ENCODE peak calls at places on chromosomes 7 and 10, in eight cellular contexts. T is cardiac muscle cell; O is gastrocnemius medialis; E is Panc1; I is CD4-positive, alpha-beta memory T cell; N is mesenchymal stem cell; B is BE2C; L is heart left ventricle. W is an unnamed sample. For H3K4me1, the result is how much of the 10 kb centered on the place peaks cover.

GRCh38 chr10:18195060-18195799 is 55.0 kb downstream of the CACNB2 start:
- DNase-seq in T (peak), O (no peak), E (no peak), I (no peak), N (peak), B (no peak), L (no peak), W (no peak)

GRCh38 chr7:95478139-95479037 is 7.4 kb upstream of the ASB4 start:
- DNase-seq in T (peak), O (no peak), E (no peak), I (no peak), N (no peak), B (peak), L (no peak), W (no peak)

GRCh38 chr7:1460757-1461639 is 1.7 kb upstream of the MICALL2 start:
- DNase-seq in T (peak), O (peak), E (no peak), I (no peak), N (peak), B (no peak), L (no peak), W (no peak)

GRCh38 chr7:129832282-129832681 is 120.5 kb downstream of the UBE2H start:
- DNase-seq in T (no peak), O (no peak), E (no peak), I (no peak), N (no peak), B (no peak), L (no peak), W (no peak)

GRCh38 chr7:27147211-27148030 is at the start of gene HOXA6:
- DNase-seq in T (no peak), O (no peak), E (no peak), I (no peak), N (no peak), B (peak), L (peak), W (no peak)

GRCh38 chr10:103879831-103880230 is 24.5 kb upstream of the SH3PXD2A start:
- DNase-seq in T (no peak), O (no peak), E (no peak), I (no peak), N (no peak), B (no peak), L (no peak), W (no peak)

GRCh38 chr7:15305002-15305600 is 256.7 kb downstream of the AGMO start:
- DNase-seq in T (peak), O (no peak), E (peak), I (no peak), N (peak), B (peak), L (no peak), W (no peak)

GRCh38 chr7:112782498-112782897 is 7.7 kb downstream of the TMEM168 start:
- DNase-seq in T (no peak), O (no peak), E (no peak), I (no peak), N (no peak), B (no peak), L (no peak), W (no peak)

GRCh38 chr7:46369933-46370654 is 449.0 kb upstream of the IGFBP3 start:
- DNase-seq in T (peak), O (no peak), E (no peak), I (no peak), N (no peak), B (no peak), L (no peak), W (no peak)

GRCh38 chr10:91682912-91683311 is 50.0 kb upstream of the PPP1R3C start:
- DNase-seq in T (no peak), O (no peak), E (no peak), I (no peak), N (peak), B (no peak), L (no peak), W (no peak)

GRCh38 chr10:118917701-118918100 is 111.8 kb upstream of the NANOS1 start:
- DNase-seq in T (no peak), O (no peak), E (no peak), I (no peak), N (no peak), B (no peak), L (no peak), W (no peak)

GRCh38 chr10:17006631-17007161 is 122.9 kb downstream of the CUBN start:
- DNase-seq in T (peak), O (no peak), E (no peak), I (no peak), N (peak), B (no peak), L (no peak), W (no peak)

GRCh38 chr7:142557971-142558582 is 191.2 kb upstream of the PRSS1 start:
- DNase-seq in T (peak), O (no peak), E (no peak), I (peak), N (no peak), B (peak), L (no peak), W (peak)

GRCh38 chr7:30804078-30804661 is 33.0 kb downstream of the MINDY4 start:
- DNase-seq in T (peak), O (no peak), E (no peak), I (no peak), N (peak), B (no peak), L (no peak), W (no peak)
- H3K4me1 ChIP-seq in T (under half), O (under half), E (under half), I (under half), N (under half), B (under half), L (half or more), W (under half)

GRCh38 chr7:100167912-100168323 is 499 bp downstream of the GAL3ST4 start:
- DNase-seq in T (peak), O (no peak), E (no peak), I (no peak), N (peak), B (no peak), L (no peak), W (no peak)

GRCh38 chr7:100169147-100169850 is 882 bp upstream of the GAL3ST4 start:
- DNase-seq in T (no peak), O (no peak), E (no peak), I (no peak), N (no peak), B (no peak), L (no peak), W (peak)

GRCh38 chr7:100166317-100166940 is 2.0 kb downstream of the GAL3ST4 start:
- DNase-seq in T (no peak), O (no peak), E (no peak), I (peak), N (no peak), B (no peak), L (no peak), W (peak)

GRCh38 chr7:100170111-100170897 is 1.9 kb upstream of the GAL3ST4 start:
- DNase-seq in T (no peak), O (no peak), E (no peak), I (no peak), N (no peak), B (no peak), L (no peak), W (no peak)

GRCh38 chr7:100166966-100167911 is 1.2 kb downstream of the GAL3ST4 start:
- DNase-seq in T (no peak), O (no peak), E (no peak), I (no peak), N (no peak), B (no peak), L (no peak), W (no peak)
- H3K4me1 ChIP-seq in T (under half), O (under half), E (under half), I (half or more), N (under half), B (under half), L (under half), W (under half)

GRCh38 chr7:117489435-117489834 is 9.6 kb downstream of the CFTR start:
- DNase-seq in T (no peak), O (no peak), E (no peak), I (no peak), N (no peak), B (no peak), L (no peak), W (no peak)

GRCh38 chr7:117484988-117485655 is 5.3 kb downstream of the CFTR start:
- DNase-seq in T (no peak), O (no peak), E (no peak), I (no peak), N (no peak), B (no peak), L (no peak), W (no peak)

GRCh38 chr7:117489911-117490310 is 10.1 kb downstream of the CFTR start:
- DNase-seq in T (no peak), O (no peak), E (no peak), I (no peak), N (no peak), B (no peak), L (no peak), W (no peak)

GRCh38 chr7:117493460-117493859 is 13.6 kb downstream of the CFTR start:
- DNase-seq in T (no peak), O (no peak), E (no peak), I (no peak), N (no peak), B (no peak), L (no peak), W (no peak)

GRCh38 chr7:117489016-117489415 is 9.2 kb downstream of the CFTR start:
- DNase-seq in T (no peak), O (no peak), E (no peak), I (no peak), N (no peak), B (no peak), L (no peak), W (no peak)
- H3K4me1 ChIP-seq in T (under half), O (under half), E (under half), I (under half), N (under half), B (under half), L (under half), W (under half)

GRCh38 chr7:140000666-140001268 is 62.0 kb downstream of the PARP12 start:
- DNase-seq in T (no peak), O (no peak), E (no peak), I (no peak), N (no peak), B (no peak), L (no peak), W (no peak)

GRCh38 chr7:140004672-140005071 is 58.1 kb downstream of the PARP12 start:
- DNase-seq in T (no peak), O (no peak), E (no peak), I (no peak), N (no peak), B (no peak), L (no peak), W (no peak)

GRCh38 chr7:140003913-140004382 is 58.8 kb downstream of the PARP12 start:
- DNase-seq in T (peak), O (no peak), E (peak), I (peak), N (peak), B (peak), L (no peak), W (peak)

GRCh38 chr7:139995034-139995915 is 67.5 kb downstream of the PARP12 start:
- DNase-seq in T (peak), O (no peak), E (no peak), I (no peak), N (peak), B (no peak), L (no peak), W (no peak)

GRCh38 chr7:139999516-139999915 is 63.2 kb downstream of the PARP12 start:
- DNase-seq in T (no peak), O (no peak), E (no peak), I (no peak), N (no peak), B (no peak), L (no peak), W (no peak)
- H3K4me1 ChIP-seq in T (under half), O (under half), E (under half), I (under half), N (under half), B (under half), L (under half), W (under half)

GRCh38 chr7:157980774-157981173 is 606.8 kb downstream of the PTPRN2 start:
- DNase-seq in T (no peak), O (no peak), E (no peak), I (no peak), N (no peak), B (no peak), L (peak), W (no peak)
- H3K4me1 ChIP-seq in T (under half), O (under half), E (under half), I (under half), N (under half), B (under half), L (under half), W (under half)

GRCh38 chr7:5697754-5698487 is 83.5 kb downstream of the RNF216 start:
- DNase-seq in T (no peak), O (no peak), E (no peak), I (no peak), N (peak), B (no peak), L (no peak), W (peak)

GRCh38 chr7:5701085-5701914 is 80.2 kb downstream of the RNF216 start:
- DNase-seq in T (no peak), O (no peak), E (no peak), I (peak), N (peak), B (no peak), L (no peak), W (peak)

GRCh38 chr7:5699467-5699866 is 82.0 kb downstream of the RNF216 start:
- DNase-seq in T (no peak), O (no peak), E (no peak), I (no peak), N (peak), B (peak), L (no peak), W (no peak)

GRCh38 chr7:5700391-5700985 is 81.0 kb downstream of the RNF216 start:
- DNase-seq in T (no peak), O (no peak), E (no peak), I (peak), N (no peak), B (no peak), L (no peak), W (no peak)

DNA sequence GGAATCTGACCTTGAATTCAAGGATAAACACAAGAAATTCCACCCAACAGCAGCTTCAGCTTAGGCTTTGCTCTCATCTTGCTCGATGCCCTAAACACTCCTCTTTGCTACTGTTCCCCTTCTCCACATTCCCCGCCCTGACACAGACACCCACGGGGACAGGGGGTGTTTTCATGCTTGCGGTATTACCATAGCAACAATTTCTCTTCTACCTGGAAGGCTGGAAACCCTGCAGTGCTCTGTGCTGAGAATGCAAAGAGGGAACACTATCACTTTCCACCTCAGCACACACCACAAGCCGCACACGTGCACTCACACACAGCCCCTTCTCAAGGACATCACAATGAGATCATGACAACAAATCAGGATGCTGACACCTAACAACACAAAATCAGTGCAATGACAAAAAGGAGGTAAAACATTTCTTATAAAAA is 81.5 kb downstream of the RNF216 start:
- DNase-seq in T (no peak), O (no peak), E (no peak), I (peak), N (peak), B (no peak), L (no peak), W (peak)
- H3K4me1 ChIP-seq in T (half or more), O (under half), E (under half), I (half or more), N (under half), B (under half), L (half or more), W (half or more)

GRCh38 chr10:34811968-34812514 is 3.1 kb downstream of the PARD3 start:
- DNase-seq in T (peak), O (no peak), E (no peak), I (no peak), N (peak), B (no peak), L (no peak), W (no peak)
- H3K4me1 ChIP-seq in T (under half), O (half or more), E (under half), I (under half), N (under half), B (under half), L (under half), W (under half)

GRCh38 chr7:2714636-2715035 is 26.6 kb downstream of the AMZ1 start:
- DNase-seq in T (no peak), O (no peak), E (no peak), I (no peak), N (no peak), B (no peak), L (no peak), W (no peak)
- H3K4me1 ChIP-seq in T (half or more), O (under half), E (under half), I (half or more), N (under half), B (under half), L (under half), W (under half)

DNA sequence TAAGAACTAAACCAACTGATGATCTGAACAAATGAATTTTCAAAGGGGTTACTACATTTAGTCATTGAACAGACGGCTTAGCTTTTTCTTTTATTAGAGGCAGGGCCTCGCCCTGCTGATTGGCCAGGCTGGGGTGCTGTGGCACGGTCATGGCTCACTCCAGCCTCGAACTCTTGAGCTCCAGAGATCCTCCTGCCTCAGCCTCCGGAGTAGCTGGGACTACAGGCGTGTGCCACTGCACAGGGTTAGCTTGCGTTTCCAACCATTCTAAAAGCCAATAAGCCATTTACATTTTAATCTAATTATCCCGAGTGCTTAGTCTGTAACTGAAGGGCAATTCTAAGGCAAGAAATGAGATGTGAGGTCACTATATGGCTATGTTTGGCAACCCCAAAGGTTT is 1.7 kb upstream of the CDK13 start:
- DNase-seq in T (peak), O (no peak), E (no peak), I (no peak), N (no peak), B (no peak), L (no peak), W (no peak)
- H3K4me1 ChIP-seq in T (under half), O (under half), E (under half), I (under half), N (under half), B (under half), L (under half), W (under half)

DNA sequence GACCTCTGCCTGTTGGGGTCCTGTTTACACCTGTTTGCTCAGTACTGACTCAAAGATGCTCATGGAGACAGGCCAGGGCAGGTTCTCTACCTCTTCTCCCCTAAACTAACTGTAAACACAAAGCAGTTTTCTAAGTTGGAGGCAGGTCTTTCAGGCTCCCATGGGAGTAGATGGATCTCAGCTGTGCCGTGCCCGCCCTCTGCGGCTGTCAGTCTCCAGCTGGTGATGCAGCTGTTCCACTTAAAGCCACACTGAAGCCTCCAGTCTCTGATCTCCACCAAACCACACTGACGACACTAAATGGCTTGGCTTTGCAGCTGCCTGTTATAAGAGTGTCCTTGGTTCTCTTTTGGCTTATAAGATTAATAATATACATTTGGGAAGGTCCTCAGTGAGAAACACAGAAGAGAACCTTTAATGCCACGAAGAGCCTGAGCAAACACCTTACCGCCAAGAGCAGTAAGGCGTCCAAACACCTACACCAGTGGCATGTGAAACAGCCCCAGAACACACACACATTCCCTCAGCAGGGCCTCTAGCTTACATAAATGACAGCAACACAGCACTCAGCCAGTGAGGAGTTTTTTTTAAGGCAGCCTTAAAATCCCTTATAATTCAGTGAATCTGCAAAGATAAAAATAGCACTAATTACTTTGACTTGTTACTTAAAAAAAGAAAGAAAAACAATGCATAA is 60.4 kb upstream of the KCNIP2 start:
- DNase-seq in T (no peak), O (no peak), E (no peak), I (no peak), N (peak), B (peak), L (no peak), W (no peak)
- H3K4me1 ChIP-seq in T (under half), O (under half), E (under half), I (under half), N (under half), B (under half), L (under half), W (under half)